ENCODE peak calls at places on chromosomes 4 and X, in nine cellular contexts. P is fibroblast of lung; U is adrenal gland; Q is stomach; T is effector memory CD4-positive, alpha-beta T cell; D is uterus; E is aorta; J is CD8-positive, alpha-beta T cell; S is left ventricle myocardium inferior. Y is an unnamed sample. For H3K4me1, the result is how much of the 10 kb centered on the place peaks cover.

GRCh38 chrX:30957753-30958152 is 68.7 kb upstream of the TAB3 start:
- DNase-seq in D (no peak), S (no peak), E (no peak), U (peak), Q (no peak), J (no peak), T (no peak), P (peak), Y (no peak)

GRCh38 chr4:55507612-55508011 is 39.1 kb downstream of the CLOCK start:
- DNase-seq in D (no peak), U (no peak), J (no peak), T (no peak), Q (no peak), P (no peak), S (no peak), E (no peak), Y (no peak)

GRCh38 chrX:141467442-141467841 is 117.1 kb downstream of the SPANXA1 start:
- DNase-seq in T (no peak), J (no peak), E (no peak), P (no peak), S (no peak), Q (no peak), D (no peak), U (no peak), Y (no peak)

GRCh38 chr4:107449611-107450369 is 270.2 kb downstream of the PAPSS1 start:
- DNase-seq in T (no peak), J (no peak), D (no peak), E (no peak), P (no peak), U (no peak), S (no peak), Q (no peak), Y (no peak)

GRCh38 chr4:38290360-38290759 is 330.2 kb downstream of the PTTG2 start:
- DNase-seq in U (no peak), D (no peak), P (peak), T (no peak), Q (no peak), J (no peak), E (no peak), S (no peak), Y (no peak)

GRCh38 chr4:76192221-76192620 is 21.4 kb downstream of the SCARB2 start:
- DNase-seq in U (no peak), J (no peak), Q (no peak), P (no peak), S (no peak), D (no peak), E (no peak), T (no peak), Y (no peak)

GRCh38 chr4:186196063-186196462 is 4.7 kb downstream of the CYP4V2 start:
- DNase-seq in E (no peak), J (no peak), D (no peak), S (no peak), T (no peak), U (no peak), Q (no peak), P (no peak), Y (no peak)

GRCh38 chr4:30867427-30867826 is 147.3 kb downstream of the PCDH7 start:
- DNase-seq in J (no peak), S (no peak), P (no peak), D (peak), U (no peak), T (no peak), Q (no peak), E (peak), Y (no peak)

GRCh38 chr4:168900080-168900479 is 110.0 kb downstream of the CBR4 start:
- DNase-seq in S (peak), J (no peak), Q (no peak), P (peak), D (peak), U (no peak), E (peak), T (no peak), Y (peak)

GRCh38 chrX:139930923-139931645 is 1.8 kb downstream of the ATP11C start:
- DNase-seq in Q (no peak), S (peak), P (no peak), U (no peak), J (peak), E (no peak), D (no peak), T (no peak), Y (peak)

GRCh38 chr4:78542373-78542772 is 9.2 kb upstream of the ANXA3 start:
- DNase-seq in Q (no peak), J (no peak), E (no peak), D (no peak), U (no peak), T (no peak), S (no peak), P (peak), Y (no peak)

GRCh38 chr4:80237992-80238391 is 28.5 kb upstream of the FGF5 start:
- DNase-seq in U (no peak), E (no peak), S (no peak), P (peak), D (no peak), J (no peak), Q (no peak), T (no peak), Y (no peak)

GRCh38 chr4:77465271-77465670 is 140.3 kb upstream of the CXCL13 start:
- DNase-seq in D (no peak), E (no peak), S (no peak), U (peak), Q (peak), J (no peak), P (peak), T (no peak), Y (no peak)

GRCh38 chr4:139977838-139978604 is 176.0 kb downstream of the MAML3 start:
- DNase-seq in P (no peak), D (no peak), Q (no peak), S (no peak), E (no peak), T (no peak), U (no peak), J (no peak), Y (no peak)

DNA sequence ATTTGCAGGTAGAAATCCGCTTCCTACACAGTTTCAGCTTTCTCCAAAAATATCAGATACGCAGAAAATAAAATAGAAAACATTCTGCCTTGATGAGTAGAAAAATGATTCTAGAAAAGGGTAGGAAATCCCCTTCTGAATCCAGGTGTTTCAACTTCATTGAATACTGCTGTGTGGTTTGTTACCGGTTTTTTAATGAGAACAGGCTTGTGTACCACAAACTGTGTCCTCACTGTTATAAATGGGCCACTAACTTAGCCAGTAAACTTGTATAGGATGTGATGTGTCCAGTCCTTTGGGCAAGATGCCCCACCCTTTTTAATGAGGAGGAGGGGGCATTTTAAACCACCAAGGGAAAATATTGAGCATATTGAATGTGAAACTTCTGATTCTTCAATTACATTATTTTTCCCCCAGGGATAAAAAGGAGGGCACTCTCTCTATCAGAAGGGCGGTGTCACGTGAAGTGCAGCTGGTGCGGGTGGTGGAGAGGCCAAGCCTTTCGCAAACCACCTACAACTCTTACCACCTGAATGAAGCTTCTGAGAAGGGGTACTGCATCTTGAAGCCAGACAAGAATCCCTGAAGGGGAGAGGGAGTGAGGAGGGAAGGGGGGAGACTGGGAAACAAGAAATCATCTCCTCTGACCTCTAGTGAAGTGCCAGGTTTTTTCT is 4.5 kb downstream of the CXXC4 start:
- DNase-seq in S (no peak), U (no peak), E (no peak), J (no peak), P (peak), Q (no peak), T (no peak), D (no peak), Y (no peak)
- H3K27ac ChIP-seq in S (peak), U (no peak), E (no peak), J (no peak), P (no peak), Q (peak), T (no peak), D (no peak), Y (no peak)

DNA sequence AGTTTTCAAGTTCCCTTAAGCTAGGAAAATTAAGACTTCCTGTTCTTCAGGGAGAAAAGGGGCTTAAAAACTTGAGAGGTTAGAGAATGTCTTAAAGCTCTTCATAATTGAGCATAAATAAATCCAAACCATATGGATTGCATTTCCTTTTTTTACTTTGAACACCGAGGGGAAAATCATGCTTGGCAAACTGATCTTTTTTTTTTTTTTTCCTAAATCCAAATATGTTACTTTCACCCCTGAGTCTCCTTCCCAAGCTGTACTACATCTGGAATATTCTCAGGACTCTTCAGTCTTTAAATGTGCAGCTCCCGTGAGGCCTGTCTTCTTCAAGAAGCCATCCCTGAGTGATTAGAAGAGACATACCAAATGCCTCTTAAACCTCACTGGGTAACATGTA is 106.8 kb downstream of the AGTR2 start:
- DNase-seq in D (no peak), T (no peak), S (no peak), Q (no peak), U (no peak), P (no peak), E (no peak), J (no peak), Y (no peak)
- H3K4me1 ChIP-seq in D (under half), T (under half), S (under half), Q (under half), U (under half), P (under half), E (under half), J (under half), Y (under half)

GRCh38 chrX:47661539-47661938 is 2.6 kb upstream of the UXT start:
- DNase-seq in P (no peak), D (no peak), E (no peak), Q (no peak), U (no peak), T (no peak), J (no peak), S (no peak), Y (no peak)
- H3K27ac ChIP-seq in P (peak), D (no peak), E (no peak), Q (no peak), U (no peak), T (no peak), J (no peak), S (no peak), Y (no peak)

GRCh38 chr4:123449362-123449761 is 52.8 kb downstream of the SPRY1 start:
- DNase-seq in Q (no peak), J (no peak), U (no peak), S (no peak), T (no peak), P (no peak), E (no peak), D (no peak), Y (no peak)
- H3K4me1 ChIP-seq in Q (under half), J (under half), U (under half), S (under half), T (under half), P (under half), E (under half), D (under half), Y (under half)

DNA sequence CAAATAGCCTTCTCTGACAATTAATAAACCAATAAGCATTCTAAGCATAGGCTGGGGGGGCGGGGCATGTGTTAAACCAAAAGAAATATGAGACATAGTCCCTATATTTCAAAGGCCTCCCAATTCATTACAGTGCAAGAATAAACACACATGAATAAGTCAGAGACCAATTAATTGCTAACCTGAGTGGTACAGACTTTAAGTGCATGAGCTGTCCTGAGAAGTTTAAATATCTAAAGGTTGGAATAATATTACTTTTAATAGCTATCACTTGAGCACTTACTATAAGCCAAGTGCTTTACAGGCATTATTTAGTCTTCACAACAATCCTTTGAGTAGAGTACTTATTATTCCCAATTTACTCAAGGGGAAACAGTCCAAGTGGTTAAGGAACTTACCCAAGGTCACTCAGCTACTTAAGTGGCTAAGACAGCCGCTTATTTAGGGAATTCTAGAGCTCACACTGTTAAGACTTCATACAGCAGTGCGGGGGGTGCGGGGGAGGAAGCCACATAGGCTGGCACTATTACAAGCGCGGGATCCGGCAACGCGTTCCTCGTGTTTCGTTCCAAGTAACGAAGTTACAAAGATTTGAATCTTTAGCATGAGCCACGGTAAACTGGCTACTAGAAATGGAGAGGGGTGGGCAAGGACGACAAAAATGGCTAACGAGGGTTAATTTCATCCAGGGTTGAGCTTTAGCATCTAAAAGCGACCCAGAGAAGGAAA is 1.4 kb downstream of the THOC2 start:
- DNase-seq in J (no peak), E (no peak), Q (no peak), P (peak), D (no peak), T (no peak), U (no peak), S (no peak), Y (peak)
- H3K27ac ChIP-seq in J (no peak), E (no peak), Q (peak), P (peak), D (peak), T (no peak), U (no peak), S (peak), Y (no peak)